ENCODE peak calls at places on chromosome 15, in eight cellular contexts. L is right lobe of liver, Q is Panc1, M is AG04450, T is ascending aorta, J is lung, U is dorsolateral prefrontal cortex, V is body of pancreas. R is an unnamed sample.

GRCh38 chr15:89430530-89431341 is 65.6 kb downstream of the RHCG start:
- DNase-seq in L (peak), Q (peak), M (peak), T (peak), J (peak), U (peak), V (peak), R (peak)

GRCh38 chr15:31216210-31216911 is 110.3 kb upstream of the KLF13 start:
- DNase-seq in L (peak), Q (no peak), M (no peak), T (peak), J (peak), U (no peak), V (peak), R (peak)

GRCh38 chr15:93030430-93031102 is 58.4 kb downstream of the RGMA start:
- DNase-seq in L (peak), Q (peak), M (peak), T (no peak), J (peak), U (no peak), V (peak), R (peak)

GRCh38 chr15:56866798-56867197 is 51.6 kb upstream of the TCF12 start:
- DNase-seq in L (no peak), Q (no peak), M (no peak), T (no peak), J (no peak), U (no peak), V (peak), R (no peak)

GRCh38 chr15:44726568-44727461 is 9.5 kb upstream of the TRIM69 start:
- DNase-seq in L (no peak), Q (peak), M (peak), T (no peak), J (no peak), U (no peak), V (peak), R (no peak)

GRCh38 chr15:93646193-93646592 is 557.2 kb upstream of the RGMA start:
- DNase-seq in L (no peak), Q (no peak), M (no peak), T (no peak), J (no peak), U (no peak), V (no peak), R (no peak)

GRCh38 chr15:45253330-45253729 is 1.3 kb downstream of the SLC28A2 start:
- DNase-seq in L (no peak), Q (no peak), M (no peak), T (no peak), J (no peak), U (no peak), V (no peak), R (no peak)

GRCh38 chr15:48564690-48565089 is 80.8 kb downstream of the FBN1 start:
- DNase-seq in L (no peak), Q (no peak), M (no peak), T (no peak), J (no peak), U (no peak), V (no peak), R (no peak)

GRCh38 chr15:49058559-49058958 is 12.3 kb upstream of the SECISBP2L start:
- DNase-seq in L (no peak), Q (no peak), M (no peak), T (no peak), J (no peak), U (no peak), V (no peak), R (no peak)

GRCh38 chr15:52232327-52232726 is 41.1 kb upstream of the GNB5 start:
- DNase-seq in L (no peak), Q (no peak), M (no peak), T (no peak), J (no peak), U (no peak), V (no peak), R (no peak)

GRCh38 chr15:70410371-70410975 is 312.8 kb upstream of the TLE3 start:
- DNase-seq in L (no peak), Q (no peak), M (no peak), T (no peak), J (no peak), U (no peak), V (no peak), R (no peak)

GRCh38 chr15:36905908-36906307 is 194.4 kb downstream of the MEIS2 start:
- DNase-seq in L (no peak), Q (no peak), M (no peak), T (no peak), J (no peak), U (no peak), V (peak), R (no peak)

GRCh38 chr15:92383528-92384326 is 10.0 kb upstream of the ST8SIA2 start:
- DNase-seq in L (no peak), Q (no peak), M (no peak), T (no peak), J (no peak), U (no peak), V (peak), R (no peak)

GRCh38 chr15:101264911-101265641 is 12.2 kb downstream of the SELENOS start:
- DNase-seq in L (no peak), Q (no peak), M (no peak), T (no peak), J (no peak), U (no peak), V (no peak), R (no peak)

GRCh38 chr15:79849789-79850188 is 47.0 kb downstream of the MTHFS start:
- DNase-seq in L (no peak), Q (no peak), M (no peak), T (no peak), J (no peak), U (no peak), V (peak), R (no peak)

GRCh38 chr15:62847900-62848489 is 194.6 kb upstream of the TPM1 start:
- DNase-seq in L (peak), Q (peak), M (no peak), T (no peak), J (peak), U (peak), V (peak), R (peak)

GRCh38 chr15:67175643-67176071 is 78.8 kb downstream of the AAGAB start:
- DNase-seq in L (no peak), Q (no peak), M (no peak), T (no peak), J (peak), U (no peak), V (no peak), R (no peak)

GRCh38 chr15:74783072-74783807 is 1.4 kb downstream of the CSK start:
- DNase-seq in L (peak), Q (no peak), M (no peak), T (no peak), J (no peak), U (no peak), V (peak), R (no peak)

GRCh38 chr15:70802629-70803028 is 39.3 kb upstream of the UACA start:
- DNase-seq in L (no peak), Q (no peak), M (no peak), T (no peak), J (no peak), U (no peak), V (no peak), R (no peak)

GRCh38 chr15:99110093-99110492 is 5.2 kb downstream of the SYNM start:
- DNase-seq in L (no peak), Q (no peak), M (no peak), T (no peak), J (no peak), U (no peak), V (no peak), R (no peak)

GRCh38 chr15:81256916-81257315 is 60.2 kb downstream of the IL16 start:
- DNase-seq in L (no peak), Q (no peak), M (no peak), T (no peak), J (no peak), U (no peak), V (no peak), R (no peak)

GRCh38 chr15:50231761-50232160 is 33.8 kb downstream of the HDC start:
- DNase-seq in L (no peak), Q (no peak), M (no peak), T (no peak), J (no peak), U (no peak), V (no peak), R (no peak)

GRCh38 chr15:48370460-48370859 is 39.2 kb downstream of the DUT start:
- DNase-seq in L (no peak), Q (no peak), M (no peak), T (no peak), J (no peak), U (no peak), V (no peak), R (no peak)

GRCh38 chr15:42737529-42738328 is 801 bp upstream of the CDAN1 start:
- DNase-seq in L (no peak), Q (peak), M (no peak), T (no peak), J (no peak), U (no peak), V (no peak), R (no peak)
- H3K27ac ChIP-seq in L (peak), Q (peak), M (peak), T (peak), J (peak), U (peak), V (peak), R (peak)

GRCh38 chr15:78306176-78306774 is 6.9 kb upstream of the SKIC8 start:
- DNase-seq in L (no peak), Q (no peak), M (peak), T (no peak), J (no peak), U (no peak), V (no peak), R (no peak)
- H3K27ac ChIP-seq in L (no peak), Q (no peak), M (peak), T (no peak), J (no peak), U (no peak), V (no peak), R (no peak)

GRCh38 chr15:55700876-55701275 is 42.1 kb downstream of the PRTG start:
- DNase-seq in L (no peak), Q (no peak), M (no peak), T (no peak), J (no peak), U (no peak), V (no peak), R (no peak)

GRCh38 chr15:55696221-55696620 is 46.7 kb downstream of the PRTG start:
- DNase-seq in L (no peak), Q (no peak), M (no peak), T (no peak), J (no peak), U (no peak), V (no peak), R (no peak)

GRCh38 chr15:55694652-55695150 is 48.3 kb downstream of the PRTG start:
- DNase-seq in L (no peak), Q (no peak), M (peak), T (no peak), J (no peak), U (no peak), V (no peak), R (no peak)

GRCh38 chr15:55698653-55699052 is 44.3 kb downstream of the PRTG start:
- DNase-seq in L (no peak), Q (no peak), M (no peak), T (no peak), J (no peak), U (no peak), V (no peak), R (no peak)

DNA sequence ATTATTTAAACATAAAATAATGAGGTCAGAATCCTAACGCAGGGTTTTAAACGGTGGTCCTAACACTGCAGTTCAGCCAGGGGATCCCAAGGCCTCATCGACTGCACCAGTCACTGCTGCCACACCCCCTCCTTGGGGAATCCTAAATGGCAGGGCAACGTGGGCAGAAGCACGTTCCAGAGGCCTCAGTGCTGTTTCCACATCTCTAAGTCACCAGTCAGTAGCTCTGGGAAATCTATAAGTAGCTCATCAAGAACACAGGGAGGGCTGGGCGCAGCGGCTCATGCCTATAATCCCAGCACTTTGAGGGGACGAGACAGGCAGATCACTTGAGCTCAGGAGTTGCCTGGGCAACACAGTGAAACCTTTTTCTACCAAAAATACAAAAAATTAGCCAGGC is 47.5 kb downstream of the PRTG start:
- DNase-seq in L (no peak), Q (no peak), M (no peak), T (no peak), J (no peak), U (no peak), V (no peak), R (no peak)
- H3K27ac ChIP-seq in L (no peak), Q (peak), M (no peak), T (no peak), J (no peak), U (no peak), V (no peak), R (no peak)

GRCh38 chr15:61820212-61820611 is 240.0 kb downstream of the VPS13C start:
- DNase-seq in L (no peak), Q (no peak), M (no peak), T (no peak), J (no peak), U (no peak), V (no peak), R (no peak)

GRCh38 chr15:61820951-61821350 is 239.3 kb downstream of the VPS13C start:
- DNase-seq in L (no peak), Q (no peak), M (no peak), T (no peak), J (no peak), U (no peak), V (no peak), R (no peak)

GRCh38 chr15:61816856-61817255 is 243.4 kb downstream of the VPS13C start:
- DNase-seq in L (no peak), Q (no peak), M (no peak), T (no peak), J (peak), U (no peak), V (no peak), R (no peak)

GRCh38 chr15:61818801-61819200 is 241.4 kb downstream of the VPS13C start:
- DNase-seq in L (no peak), Q (no peak), M (no peak), T (no peak), J (peak), U (no peak), V (no peak), R (no peak)

GRCh38 chr15:61819386-61819785 is 240.9 kb downstream of the VPS13C start:
- DNase-seq in L (no peak), Q (no peak), M (no peak), T (no peak), J (no peak), U (no peak), V (no peak), R (no peak)
- H3K27ac ChIP-seq in L (no peak), Q (no peak), M (no peak), T (no peak), J (no peak), U (no peak), V (no peak), R (no peak)

GRCh38 chr15:64502537-64502936 is 42.2 kb downstream of the ZNF609 start:
- DNase-seq in L (no peak), Q (no peak), M (no peak), T (no peak), J (no peak), U (no peak), V (no peak), R (no peak)

GRCh38 chr15:64500695-64501395 is 40.5 kb downstream of the ZNF609 start:
- DNase-seq in L (no peak), Q (no peak), M (no peak), T (no peak), J (no peak), U (no peak), V (no peak), R (no peak)

GRCh38 chr15:64503640-64504039 is 43.3 kb downstream of the ZNF609 start:
- DNase-seq in L (no peak), Q (no peak), M (no peak), T (no peak), J (no peak), U (no peak), V (no peak), R (no peak)

GRCh38 chr15:64501396-64501716 is 41.0 kb downstream of the ZNF609 start:
- DNase-seq in L (no peak), Q (no peak), M (no peak), T (no peak), J (no peak), U (no peak), V (no peak), R (no peak)

GRCh38 chr15:64503197-64503596 is 42.8 kb downstream of the ZNF609 start:
- DNase-seq in L (no peak), Q (no peak), M (peak), T (no peak), J (no peak), U (no peak), V (no peak), R (no peak)
- H3K27ac ChIP-seq in L (peak), Q (no peak), M (peak), T (no peak), J (no peak), U (peak), V (no peak), R (peak)

GRCh38 chr15:69164807-69165636 is 4.6 kb downstream of the GLCE start:
- DNase-seq in L (no peak), Q (no peak), M (peak), T (no peak), J (no peak), U (no peak), V (no peak), R (no peak)
- H3K27ac ChIP-seq in L (no peak), Q (peak), M (no peak), T (no peak), J (no peak), U (no peak), V (no peak), R (no peak)

GRCh38 chr15:60390231-60390630 is 7.6 kb downstream of the ANXA2 start:
- DNase-seq in L (no peak), Q (no peak), M (no peak), T (no peak), J (no peak), U (no peak), V (no peak), R (no peak)

GRCh38 chr15:60391722-60392340 is 6.0 kb downstream of the ANXA2 start:
- DNase-seq in L (no peak), Q (no peak), M (no peak), T (no peak), J (no peak), U (no peak), V (no peak), R (no peak)

GRCh38 chr15:60387321-60387720 is 10.5 kb downstream of the ANXA2 start:
- DNase-seq in L (no peak), Q (no peak), M (no peak), T (no peak), J (no peak), U (no peak), V (no peak), R (no peak)

GRCh38 chr15:60390931-60391501 is 6.8 kb downstream of the ANXA2 start:
- DNase-seq in L (no peak), Q (no peak), M (no peak), T (peak), J (peak), U (no peak), V (peak), R (no peak)

DNA sequence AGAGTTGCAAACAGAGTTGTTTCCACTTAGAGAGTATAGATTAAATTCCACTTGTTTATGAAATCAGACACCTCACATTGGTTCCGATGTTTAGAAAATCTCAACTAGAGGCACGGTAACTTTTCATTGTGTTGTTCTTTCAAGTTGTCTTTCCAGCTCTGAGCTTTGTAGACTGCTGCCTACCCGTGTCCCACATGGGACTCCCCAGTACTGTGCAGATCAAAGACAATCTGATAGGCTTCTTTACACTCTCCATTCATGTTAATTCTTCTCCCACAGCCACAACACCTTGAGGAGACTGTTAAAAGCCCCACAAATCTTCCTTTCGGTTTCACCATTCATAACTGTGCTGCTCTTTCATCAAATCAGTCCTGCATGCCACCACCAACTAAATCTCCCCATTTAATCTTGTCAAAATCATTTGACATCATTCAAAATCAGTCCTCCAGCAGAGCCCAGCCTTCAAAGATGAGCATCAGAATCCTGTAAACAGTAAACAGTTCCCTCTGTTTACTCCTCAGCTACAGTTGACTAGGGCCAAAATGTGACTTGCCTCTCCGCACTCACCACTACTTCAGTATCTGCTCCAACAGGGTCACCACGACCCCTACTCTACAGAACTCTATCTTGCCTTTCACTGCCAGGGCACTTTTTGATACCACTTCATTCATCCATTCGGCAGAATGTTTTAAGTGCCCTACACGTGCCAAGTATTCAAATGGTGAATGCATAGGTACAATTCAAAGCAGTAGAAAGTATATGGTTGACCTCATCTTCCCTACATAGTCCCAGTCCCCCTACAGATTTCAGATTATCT is 8.3 kb downstream of the ANXA2 start:
- DNase-seq in L (no peak), Q (no peak), M (no peak), T (no peak), J (no peak), U (no peak), V (no peak), R (no peak)
- H3K27ac ChIP-seq in L (no peak), Q (peak), M (no peak), T (peak), J (no peak), U (no peak), V (peak), R (no peak)